ENCODE peak calls at places on chromosomes 1 and 21, in five cellular contexts. T is GM10248, W is SK-N-SH, G is GM13977, C is BJ. E is an unnamed sample.
A peak's percentile ranks its signal among the peaks of the same experiment; 100 is the strongest.

GRCh38 chr1:229341811-229342304 is 989 bp downstream of the CCSAP start:
- DNase-seq in C (no peak), G (no peak), T (no peak), W (no peak), E (no peak)

GRCh38 chr1:83910461-83910860 is 88.5 kb downstream of the TTLL7 start:
- DNase-seq in G (no peak), C (no peak), W (no peak), T (no peak), E (no peak)

GRCh38 chr1:95584315-95584714 is 350.3 kb downstream of the RWDD3 start:
- DNase-seq in C (no peak), G (no peak), T (no peak), W (no peak), E (no peak)

GRCh38 chr1:100606438-100606837 is 68.5 kb downstream of the GPR88 start:
- DNase-seq in C (no peak), T (no peak), W (peak; percentile 17), G (no peak), E (peak; percentile 24)

GRCh38 chr1:10694274-10694632 is 102.2 kb downstream of the CASZ1 start:
- DNase-seq in T (peak; percentile 86), C (no peak), G (peak; percentile 93), W (no peak), E (no peak)

GRCh38 chr1:210360852-210361477 is 32.3 kb downstream of the HHAT start:
- DNase-seq in T (peak; percentile 45), C (peak; percentile 26), W (peak; percentile 53), G (peak; percentile 46), E (no peak)

GRCh38 chr1:31529999-31530705 is 46.2 kb upstream of the TINAGL1 start:
- DNase-seq in W (no peak), G (no peak), C (no peak), T (no peak), E (no peak)

GRCh38 chr1:221440658-221441057 is 301.2 kb downstream of the DUSP10 start:
- DNase-seq in W (no peak), G (no peak), T (no peak), C (no peak), E (no peak)

GRCh38 chr1:58802640-58803476 is 19.0 kb upstream of the JUN start:
- DNase-seq in T (no peak), G (no peak), W (no peak), C (no peak), E (no peak)

GRCh38 chr1:23868848-23869450 is 859 bp upstream of the FUCA1 start:
- DNase-seq in G (peak; percentile 28), T (no peak), C (no peak), W (peak; percentile 42), E (no peak)

GRCh38 chr1:195482137-195482536 is 1126.1 kb downstream of the KCNT2 start:
- DNase-seq in T (no peak), G (no peak), W (no peak), C (no peak), E (no peak)

GRCh38 chr1:55129194-55129728 is 85.9 kb downstream of the USP24 start:
- DNase-seq in C (no peak), T (no peak), W (no peak), G (no peak), E (no peak)

GRCh38 chr1:3342960-3343359 is 111.5 kb upstream of the ARHGEF16 start:
- DNase-seq in C (no peak), G (no peak), T (no peak), W (no peak), E (no peak)

GRCh38 chr1:39646232-39647081 is 7.0 kb upstream of the HEYL start:
- DNase-seq in T (no peak), G (no peak), W (peak; percentile 82), C (peak; percentile 55), E (peak; percentile 94)

GRCh38 chr1:96464159-96464558 is 257.4 kb upstream of the PTBP2 start:
- DNase-seq in T (no peak), C (no peak), W (no peak), G (no peak), E (no peak)

GRCh38 chr1:198892065-198892464 is 253.2 kb downstream of the PTPRC start:
- DNase-seq in T (no peak), W (peak; percentile 9), C (no peak), G (no peak), E (no peak)

GRCh38 chr1:27395441-27396195 is 3.2 kb downstream of the GPR3 start:
- DNase-seq in W (peak; percentile 88), T (peak; percentile 86), C (no peak), G (peak; percentile 91), E (peak; percentile 75)

GRCh38 chr1:243320224-243320623 is 64.4 kb downstream of the SDCCAG8 start:
- DNase-seq in C (no peak), W (no peak), T (no peak), G (no peak), E (no peak)

GRCh38 chr1:16026723-16027484 is 5.1 kb downstream of the CLCNKA start:
- DNase-seq in T (no peak), W (peak; percentile 73), G (no peak), C (no peak), E (no peak)

GRCh38 chr1:210232524-210233215 is at the start of gene SERTAD4:
- DNase-seq in C (no peak), G (peak; percentile 35), W (peak; percentile 88), T (peak; percentile 20), E (peak; percentile 38)

GRCh38 chr1:3494321-3495308 is 40.1 kb downstream of the ARHGEF16 start:
- DNase-seq in T (no peak), G (no peak), W (no peak), C (no peak), E (no peak)

GRCh38 chr1:200353232-200353631 is 56.6 kb downstream of the ZNF281 start:
- DNase-seq in T (no peak), G (no peak), C (no peak), W (no peak), E (no peak)

GRCh38 chr1:10909697-10910489 is 102.6 kb upstream of the TARDBP start:
- DNase-seq in G (peak; percentile 83), C (no peak), T (peak; percentile 81), W (peak; percentile 85), E (peak; percentile 35)

GRCh38 chr1:26537951-26538352 is 8.4 kb downstream of the RPS6KA1 start:
- DNase-seq in T (peak; percentile 68), G (peak; percentile 64), W (no peak), C (no peak), E (no peak)

GRCh38 chr1:153390938-153391710 is at the start of gene S100A8:
- DNase-seq in C (no peak), W (no peak), T (no peak), G (no peak), E (peak; percentile 81)

GRCh38 chr1:7517611-7518330 is 253.3 kb upstream of the VAMP3 start:
- DNase-seq in C (no peak), T (no peak), G (no peak), W (no peak), E (no peak)

GRCh38 chr1:223183268-223183862 is 40.3 kb upstream of the TLR5 start:
- DNase-seq in G (no peak), T (no peak), W (no peak), C (no peak), E (no peak)

GRCh38 chr1:98493469-98493868 is 168.1 kb upstream of the SNX7 start:
- DNase-seq in T (no peak), C (no peak), W (no peak), G (no peak), E (no peak)

GRCh38 chr1:202004711-202005110 is 5.7 kb upstream of the ELF3 start:
- DNase-seq in W (no peak), G (no peak), T (no peak), C (no peak), E (no peak)

GRCh38 chr1:170881268-170882265 is 53.8 kb upstream of the MROH9 start:
- DNase-seq in C (no peak), W (no peak), G (peak; percentile 21), T (no peak), E (no peak)

GRCh38 chr21:42652527-42653491 is 612 bp upstream of the PDE9A start:
- DNase-seq in W (peak; percentile 98), T (no peak), C (no peak), G (peak; percentile 45), E (peak; percentile 64)
- TF ChIP-seq CTCF in W (peak; percentile 35), T (no peak), C (peak; percentile 40), G (no peak), E (peak; percentile 67)

DNA sequence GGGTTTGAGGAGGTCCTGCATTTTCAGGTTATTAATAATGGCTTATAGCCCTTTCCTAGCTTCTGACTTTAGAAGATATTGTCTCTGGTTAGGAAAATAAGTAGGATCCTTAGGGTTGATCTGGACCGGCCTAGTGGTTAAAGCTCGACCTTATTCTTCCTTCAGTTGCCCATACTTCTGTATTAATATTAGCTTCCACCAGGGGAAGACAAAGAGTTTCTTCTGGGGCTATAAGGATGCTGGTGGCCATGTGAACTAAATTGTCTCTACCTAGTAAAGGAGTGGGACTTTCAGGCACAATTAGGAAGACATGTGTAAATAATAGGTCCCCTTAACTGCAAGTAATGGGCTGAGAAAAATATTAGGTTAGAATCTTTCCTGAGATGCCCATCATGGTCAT is 20.6 kb upstream of the FCGR2A start:
- DNase-seq in G (peak; percentile 43), W (no peak), T (no peak), C (no peak), E (no peak)
- TF ChIP-seq CTCF in G (peak; percentile 46), W (peak; percentile 44), T (peak; percentile 27), C (peak; percentile 29), E (no peak)

GRCh38 chr21:42833859-42834729 is 45.2 kb downstream of the WDR4 start:
- DNase-seq in G (no peak), T (no peak), C (no peak), W (peak; percentile 22), E (no peak)

GRCh38 chr21:42835211-42835610 is 44.1 kb downstream of the WDR4 start:
- DNase-seq in G (peak; percentile 9), T (no peak), W (no peak), C (no peak), E (no peak)

GRCh38 chr21:42834730-42835191 is 44.6 kb downstream of the WDR4 start:
- DNase-seq in G (no peak), C (no peak), W (peak; percentile 21), T (no peak), E (no peak)

GRCh38 chr21:42835611-42836401 is 43.5 kb downstream of the WDR4 start:
- DNase-seq in G (no peak), T (no peak), W (no peak), C (no peak), E (no peak)

DNA sequence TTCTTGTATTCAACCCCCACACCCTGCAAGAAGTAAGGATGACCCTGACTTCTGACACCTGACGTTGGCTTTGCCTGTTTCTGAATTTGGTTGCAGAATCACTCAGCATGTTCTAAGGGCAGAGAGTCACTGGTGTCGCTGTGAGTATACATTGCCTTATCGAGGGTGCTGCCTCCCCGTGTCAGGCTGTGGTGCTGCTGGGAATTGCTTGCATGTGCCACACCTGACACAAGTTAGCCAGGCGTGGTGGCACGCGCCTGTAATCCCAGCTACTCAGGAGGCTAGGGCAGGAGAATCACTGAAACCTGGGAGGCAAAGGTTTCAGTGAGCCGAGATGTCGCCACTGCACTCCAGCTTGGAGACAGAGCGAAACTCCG is 45.9 kb downstream of the WDR4 start:
- DNase-seq in G (peak; percentile 72), W (peak; percentile 77), C (no peak), T (peak; percentile 67), E (no peak)
- TF ChIP-seq CTCF in G (peak; percentile 63), W (peak; percentile 39), C (no peak), T (peak; percentile 51), E (peak; percentile 19)

DNA sequence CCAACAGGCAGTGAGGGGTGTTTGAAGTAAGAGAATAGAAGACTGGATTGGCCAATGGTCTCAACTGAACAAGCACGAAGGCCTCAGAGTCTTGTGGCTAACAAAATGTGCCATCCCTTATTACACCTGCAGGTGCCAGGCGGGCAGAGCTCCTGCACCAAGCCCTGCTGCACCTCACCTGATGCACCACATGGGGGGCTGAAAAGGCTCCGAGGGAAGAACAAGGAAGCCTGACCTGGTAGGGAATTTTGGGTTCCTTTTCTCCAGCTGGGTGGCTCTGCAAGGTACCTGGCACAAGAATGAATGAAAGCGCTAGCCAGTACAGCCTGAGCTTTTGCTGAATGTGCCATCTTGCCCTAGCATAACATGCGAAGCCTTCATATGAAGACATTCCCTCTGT is 9.7 kb downstream of the HSD3B1 start:
- DNase-seq in G (no peak), W (no peak), C (no peak), T (no peak), E (no peak)
- TF ChIP-seq CTCF in G (no peak), W (no peak), C (no peak), T (no peak), E (no peak)